ENCODE peak calls at places on chromosomes 16 and 17, in four cellular contexts. Y, D, N and O are unnamed samples.

GRCh38 chr16:31064882-31065461 is 9.1 kb downstream of the ZNF668 start:
- DNase-seq in D (no peak), Y (no peak), N (no peak), O (no peak)

GRCh38 chr16:10065014-10065413 is 117.2 kb downstream of the GRIN2A start:
- DNase-seq in Y (no peak), D (no peak), N (no peak), O (no peak)

GRCh38 chr17:42025191-42025579 is 5.3 kb downstream of the NKIRAS2 start:
- DNase-seq in D (no peak), Y (no peak), N (no peak), O (no peak)

GRCh38 chr16:89892635-89893034 is 19.2 kb downstream of the TCF25 start:
- DNase-seq in N (no peak), Y (no peak), D (no peak), O (no peak)

GRCh38 chr17:7060165-7060890 is 16.4 kb upstream of the SLC16A11 start:
- DNase-seq in Y (peak; percentile 43), N (no peak), D (no peak), O (peak; percentile 59)

GRCh38 chr17:56977673-56978395 is at the start of gene SCPEP1:
- DNase-seq in D (peak; percentile 87), N (no peak), Y (peak; percentile 96), O (peak; percentile 79)

GRCh38 chr17:74649909-74650308 is 26.4 kb upstream of the CD300E start:
- DNase-seq in D (no peak), N (no peak), Y (no peak), O (no peak)

GRCh38 chr16:14378131-14378551 is 251.9 kb downstream of the PARN start:
- DNase-seq in Y (peak; percentile 72), D (no peak), N (no peak), O (peak; percentile 52)

GRCh38 chr17:67258836-67259468 is 14.0 kb upstream of the HELZ start:
- DNase-seq in N (no peak), D (no peak), Y (no peak), O (no peak)

GRCh38 chr17:17073006-17073626 is 30.9 kb downstream of the MPRIP start:
- DNase-seq in N (no peak), D (no peak), Y (no peak), O (no peak)

GRCh38 chr16:17266606-17267313 is 204.0 kb downstream of the XYLT1 start:
- DNase-seq in Y (no peak), D (no peak), N (no peak), O (no peak)

GRCh38 chr16:83533193-83533592 is 274.6 kb upstream of the HSBP1 start:
- DNase-seq in Y (no peak), N (no peak), D (no peak), O (no peak)

GRCh38 chr16:30482366-30482765 is 9.8 kb downstream of the ITGAL start:
- DNase-seq in N (no peak), D (no peak), Y (peak; percentile 44), O (no peak)

GRCh38 chr17:43905985-43906852 is 1.1 kb downstream of the MPP2 start:
- DNase-seq in N (no peak), D (peak; percentile 86), Y (peak; percentile 31), O (peak; percentile 47)

GRCh38 chr17:76791053-76791980 is 53.4 kb downstream of the MFSD11 start:
- DNase-seq in N (peak; percentile 33), D (no peak), Y (peak; percentile 57), O (peak; percentile 39)

GRCh38 chr16:17529982-17530760 is 59.4 kb upstream of the XYLT1 start:
- DNase-seq in N (peak; percentile 51), Y (no peak), D (no peak), O (no peak)

GRCh38 chr17:75832164-75832651 is 12.0 kb downstream of the UNC13D start:
- DNase-seq in Y (no peak), D (no peak), N (no peak), O (no peak)

GRCh38 chr17:71792966-71793365 is 327.9 kb upstream of the SOX9 start:
- DNase-seq in Y (no peak), D (no peak), N (no peak), O (no peak)

GRCh38 chr17:50359005-50359699 is 13.2 kb downstream of the XYLT2 start:
- DNase-seq in Y (no peak), D (no peak), N (no peak), O (no peak)

GRCh38 chr16:74626741-74627416 is 20.0 kb upstream of the GLG1 start:
- DNase-seq in Y (no peak), D (no peak), N (no peak), O (no peak)

GRCh38 chr16:13480801-13481200 is 439.2 kb upstream of the ERCC4 start:
- DNase-seq in D (no peak), N (no peak), Y (no peak), O (no peak)

GRCh38 chr16:1035066-1035415 is 37.5 kb upstream of the SSTR5 start:
- DNase-seq in N (no peak), D (no peak), Y (no peak), O (no peak)

GRCh38 chr16:75570351-75571104 is 4.3 kb downstream of the GABARAPL2 start:
- DNase-seq in N (no peak), D (no peak), Y (no peak), O (no peak)

GRCh38 chr17:17035920-17036319 is 6.3 kb upstream of the MPRIP start:
- DNase-seq in D (no peak), N (no peak), Y (no peak), O (no peak)

GRCh38 chr17:41048441-41048840 is 1.3 kb upstream of the KRTAP2-1 start:
- DNase-seq in N (no peak), D (no peak), Y (no peak), O (peak; percentile 75)

GRCh38 chr17:40312131-40312731 is 3.3 kb downstream of the RARA start:
- DNase-seq in D (peak; percentile 7), N (no peak), Y (no peak), O (no peak)

GRCh38 chr16:54116126-54116525 is 170.5 kb downstream of the IRX3 start:
- DNase-seq in Y (no peak), N (no peak), D (no peak), O (no peak)

GRCh38 chr17:71412803-71413202 is 708.0 kb upstream of the SOX9 start:
- DNase-seq in N (no peak), D (no peak), Y (no peak), O (no peak)

GRCh38 chr16:87849419-87850008 is 19.8 kb downstream of the SLC7A5 start:
- DNase-seq in N (no peak), D (no peak), Y (no peak), O (no peak)

GRCh38 chr16:88382491-88383400 is at the start of gene ZNF469:
- DNase-seq in D (peak; percentile 30), N (no peak), Y (no peak), O (no peak)

DNA sequence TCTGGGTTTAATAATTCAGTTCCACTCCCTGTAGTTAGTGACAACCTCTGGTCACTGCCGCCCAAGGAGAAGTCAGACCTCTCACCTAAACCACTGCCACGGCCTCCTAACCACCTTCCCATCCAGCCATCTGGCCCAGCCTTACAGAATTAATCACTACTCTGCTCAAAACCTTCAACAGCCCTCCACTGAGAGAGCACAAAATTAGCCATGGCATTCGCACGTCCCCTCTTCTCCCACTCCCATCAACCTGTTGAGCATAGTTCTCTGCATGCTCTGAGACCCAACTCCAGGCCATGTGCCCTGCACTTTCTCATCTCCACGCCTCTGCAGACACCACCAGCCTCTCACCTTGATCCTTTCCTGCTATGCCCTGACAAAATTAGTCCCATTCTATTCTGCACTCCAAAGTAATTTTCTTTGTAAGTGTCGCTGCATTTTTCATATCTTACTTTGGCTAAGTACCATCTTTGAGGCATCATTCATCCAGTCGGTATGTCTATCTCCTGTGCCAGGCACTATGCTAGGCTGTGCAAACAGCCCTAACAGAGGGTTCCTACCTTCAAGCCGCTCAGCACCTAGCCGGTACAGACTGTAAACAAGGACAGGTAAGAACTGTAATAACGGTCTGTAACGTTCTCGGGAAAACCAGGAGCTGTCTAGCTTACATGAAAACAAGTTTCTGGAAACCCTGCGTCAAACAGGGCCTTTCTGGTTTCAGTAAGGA is 961 bp downstream of the COPRS start:
- DNase-seq in D (no peak), N (no peak), Y (no peak), O (no peak)
- TF ChIP-seq ETV6 in D (no peak), N (no peak), Y (no peak), O (no peak)

GRCh38 chr17:19239544-19239943 is 2.4 kb downstream of the EPN2 start:
- DNase-seq in N (no peak), D (no peak), Y (no peak), O (no peak)

GRCh38 chr17:19238167-19238505 is 970 bp downstream of the EPN2 start:
- DNase-seq in D (peak; percentile 38), N (no peak), Y (peak; percentile 16), O (no peak)

GRCh38 chr17:19242926-19243325 is 5.8 kb downstream of the EPN2 start:
- DNase-seq in Y (no peak), N (no peak), D (no peak), O (no peak)

GRCh38 chr17:19242323-19242722 is 5.2 kb downstream of the EPN2 start:
- DNase-seq in N (no peak), Y (no peak), D (no peak), O (no peak)

GRCh38 chr17:19237389-19238166 is 412 bp downstream of the EPN2 start:
- DNase-seq in N (no peak), D (peak; percentile 62), Y (peak; percentile 25), O (no peak)
- TF ChIP-seq ETV6 in N (no peak), D (peak; percentile 28), Y (no peak), O (no peak)

GRCh38 chr16:12078405-12079245 is 102.1 kb downstream of the SNX29 start:
- DNase-seq in Y (no peak), D (no peak), N (no peak), O (no peak)

GRCh38 chr16:12079411-12079965 is 103.0 kb downstream of the SNX29 start:
- DNase-seq in Y (no peak), D (no peak), N (no peak), O (no peak)

GRCh38 chr16:12082207-12082606 is 105.7 kb downstream of the SNX29 start:
- DNase-seq in Y (no peak), D (no peak), N (no peak), O (no peak)

GRCh38 chr16:12083625-12084024 is 107.1 kb downstream of the SNX29 start:
- DNase-seq in Y (no peak), D (no peak), N (no peak), O (no peak)

GRCh38 chr16:12081048-12081404 is 104.5 kb downstream of the SNX29 start:
- DNase-seq in Y (no peak), D (no peak), N (no peak), O (no peak)
- TF ChIP-seq ETV6 in Y (no peak), D (no peak), N (no peak), O (no peak)

GRCh38 chr16:3234543-3235541 is at the start of gene ZNF200:
- DNase-seq in N (peak; percentile 78), Y (peak; percentile 92), D (peak; percentile 95), O (peak; percentile 91)

DNA sequence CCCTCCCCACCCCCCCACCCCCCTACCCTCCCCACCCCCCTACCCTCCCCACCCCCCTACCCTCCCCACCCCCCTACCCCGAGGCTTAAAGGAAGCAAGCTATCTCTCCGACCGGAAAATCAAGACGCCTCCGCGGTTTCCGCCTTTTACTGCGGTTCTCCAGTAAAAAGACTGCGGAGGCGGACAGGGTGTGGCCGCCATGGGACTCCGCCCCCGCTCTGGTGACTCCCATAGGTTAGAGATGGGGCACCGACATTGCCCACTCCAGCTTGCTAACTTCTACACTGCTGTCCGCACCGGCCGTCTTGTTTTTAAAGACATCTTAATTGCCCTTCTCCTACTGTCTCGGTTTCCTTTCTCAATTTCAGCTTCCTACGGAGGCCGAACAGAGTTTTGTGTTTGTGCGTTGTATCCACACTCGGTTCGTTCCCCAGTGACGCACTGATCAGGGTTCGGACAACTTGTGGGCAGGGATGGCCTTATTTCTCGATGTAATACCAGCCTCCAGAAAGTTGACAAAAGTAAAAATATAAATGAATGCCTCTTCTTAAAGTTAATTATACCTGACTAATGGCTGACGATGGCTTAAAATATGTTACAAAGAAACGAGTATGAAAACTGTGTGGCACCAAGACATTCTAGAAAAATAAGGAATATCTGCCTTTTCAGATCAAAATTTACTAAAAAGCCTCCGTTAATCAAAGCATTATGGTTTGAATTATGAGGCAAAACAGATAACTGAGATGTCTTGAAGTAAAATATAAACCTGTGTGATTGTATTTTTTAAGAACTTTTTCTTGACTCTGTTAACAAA is 1.1 kb upstream of the ZNF200 start:
- DNase-seq in N (no peak), Y (peak; percentile 66), D (peak; percentile 59), O (no peak)
- TF ChIP-seq ETV6 in N (no peak), Y (no peak), D (no peak), O (no peak)